ENCODE peak calls at places on chromosomes 11 and 22, in six cellular contexts. A is lung, X is skeletal muscle cell, S is body of pancreas, R is pancreas, F is A549. G is an unnamed sample.

GRCh38 chr11:45900916-45901617 is 6.0 kb downstream of the FREY1 start:
- DNase-seq in A (no peak), X (no peak), R (peak; percentile 75), F (no peak), S (peak; percentile 75), G (no peak)

GRCh38 chr22:32469799-32470212 is 4.8 kb upstream of the FBXO7 start:
- DNase-seq in X (peak; percentile 50), S (no peak), F (peak; percentile 60), A (no peak), R (no peak), G (peak; percentile 82)

GRCh38 chr11:29676993-29677392 is 339.8 kb downstream of the KCNA4 start:
- DNase-seq in F (no peak), X (no peak), R (no peak), A (no peak), S (no peak), G (no peak)

GRCh38 chr22:18032455-18033101 is 8.2 kb upstream of the MICAL3 start:
- DNase-seq in R (no peak), A (no peak), X (no peak), F (peak; percentile 48), S (no peak), G (no peak)

GRCh38 chr11:103988595-103988969 is 47.9 kb upstream of the DDI1 start:
- DNase-seq in S (no peak), X (no peak), R (no peak), A (no peak), F (no peak), G (no peak)

GRCh38 chr11:93389737-93390136 is 59.2 kb downstream of the DEUP1 start:
- DNase-seq in X (no peak), S (no peak), R (no peak), F (no peak), A (no peak), G (no peak)

GRCh38 chr11:33013706-33014105 is 2.0 kb upstream of the DEPDC7 start:
- DNase-seq in X (no peak), R (no peak), S (no peak), F (no peak), A (no peak), G (no peak)

GRCh38 chr11:15327786-15328231 is 213.1 kb downstream of the INSC start:
- DNase-seq in A (peak; percentile 35), X (peak; percentile 2), F (peak; percentile 39), R (peak; percentile 68), S (peak; percentile 59), G (peak; percentile 89)

GRCh38 chr22:17267661-17268330 is 48.6 kb upstream of the ADA2 start:
- DNase-seq in X (no peak), R (no peak), S (no peak), F (no peak), A (no peak), G (no peak)

GRCh38 chr11:70466596-70466995 is 68.3 kb downstream of the CTTN start:
- DNase-seq in F (no peak), A (no peak), S (no peak), X (no peak), R (no peak), G (no peak)

GRCh38 chr11:121086866-121087265 is 14.2 kb upstream of the TECTA start:
- DNase-seq in S (no peak), R (no peak), F (no peak), A (no peak), X (no peak), G (no peak)

GRCh38 chr11:121081320-121081719 is 19.7 kb upstream of the TECTA start:
- DNase-seq in X (no peak), F (no peak), R (no peak), S (no peak), A (no peak), G (no peak)

GRCh38 chr11:121082670-121083069 is 18.4 kb upstream of the TECTA start:
- DNase-seq in X (no peak), S (no peak), A (no peak), F (no peak), R (no peak), G (no peak)

GRCh38 chr11:121082219-121082618 is 18.8 kb upstream of the TECTA start:
- DNase-seq in F (no peak), X (no peak), R (no peak), S (no peak), A (no peak), G (no peak)
- H3K4me3 ChIP-seq in F (no peak overlapping the region), X (no peak overlapping the region), R (no peak overlapping the region), S (no peak overlapping the region), A (no peak overlapping the region), G (no peak overlapping the region)

GRCh38 chr11:2709429-2709828 is 9.6 kb upstream of the KCNQ1OT1 start:
- DNase-seq in F (no peak), S (no peak), R (no peak), X (peak; percentile 69), A (no peak), G (no peak)
- H3K4me3 ChIP-seq in F (no peak overlapping the region), S (no peak overlapping the region), R (no peak overlapping the region), X (peak overlapping the region; percentile 23), A (no peak overlapping the region), G (peak overlapping the region; percentile 28)

DNA sequence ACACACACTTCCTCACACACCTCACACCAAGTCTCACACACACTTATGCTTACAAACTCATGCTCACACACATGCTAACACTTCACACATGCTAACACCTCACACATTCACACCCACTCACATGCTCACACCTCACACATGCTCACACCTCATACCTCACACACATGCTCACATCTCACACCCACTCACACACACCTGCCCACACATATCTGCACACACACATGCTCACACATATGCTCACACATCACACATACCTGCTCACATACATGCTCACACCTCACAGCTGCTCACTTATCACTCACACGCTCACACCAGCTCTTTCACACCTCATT is 4.5 kb upstream of the MYBPC3 start:
- DNase-seq in A (no peak), F (no peak), X (no peak), S (no peak), R (no peak), G (no peak)
- H3K4me3 ChIP-seq in A (no peak overlapping the region), F (no peak overlapping the region), X (no peak overlapping the region), S (no peak overlapping the region), R (no peak overlapping the region), G (no peak overlapping the region)

DNA sequence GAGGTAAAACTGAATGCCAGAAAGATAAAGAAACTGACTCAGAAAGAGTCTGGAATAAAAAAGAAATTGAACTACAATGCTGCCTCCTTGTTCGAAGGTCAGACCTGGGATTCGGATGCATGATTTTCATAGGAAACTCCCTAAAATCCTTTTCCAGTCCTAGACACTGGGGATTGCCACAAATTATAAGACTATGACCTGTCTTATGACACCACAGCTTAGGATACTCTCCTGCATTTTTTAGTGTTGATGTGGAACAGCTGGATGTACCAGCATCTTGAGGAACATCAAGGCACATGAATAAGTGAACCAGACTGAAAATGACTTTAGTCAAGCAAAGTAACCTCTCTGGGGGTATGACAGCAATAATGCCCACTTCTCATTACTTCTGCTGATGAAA is 9.0 kb downstream of the KIRREL3 start:
- DNase-seq in X (no peak), A (no peak), R (no peak), S (no peak), F (peak; percentile 51), G (no peak)
- H3K4me3 ChIP-seq in X (no peak overlapping the region), A (no peak overlapping the region), R (no peak overlapping the region), S (no peak overlapping the region), F (no peak overlapping the region), G (no peak overlapping the region)

DNA sequence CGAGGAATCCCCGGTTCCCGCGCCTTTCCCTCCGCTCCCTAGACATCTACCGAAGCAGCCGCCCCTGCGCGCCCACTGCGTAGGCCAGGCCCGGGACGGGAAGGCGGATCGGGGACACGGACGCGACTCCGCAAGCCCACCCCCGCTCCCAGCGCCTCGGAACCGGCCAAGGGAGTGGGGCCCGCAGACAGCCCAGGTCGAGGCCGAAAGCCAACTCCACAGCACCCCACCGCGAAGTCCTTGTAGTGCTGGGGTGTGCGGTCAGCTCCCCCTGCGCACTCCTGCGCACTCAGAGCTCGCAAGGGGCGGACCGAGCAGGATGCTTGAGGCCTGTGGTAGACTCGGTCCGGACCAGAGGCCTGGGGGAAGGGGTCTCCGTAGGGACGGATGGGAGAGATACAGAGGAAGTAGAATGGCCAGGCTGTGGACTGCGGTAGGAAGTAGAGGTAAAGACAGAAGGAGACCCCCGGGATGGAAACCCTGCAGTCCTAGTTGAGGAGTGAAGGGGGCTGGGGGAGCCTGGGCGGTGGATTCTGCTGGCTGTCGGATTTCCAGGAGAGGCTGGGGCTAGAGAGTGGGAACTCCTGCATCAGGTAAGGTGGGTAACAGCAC is 547 bp upstream of the SCARF2 start:
- DNase-seq in R (peak; percentile 66), X (no peak), A (no peak), S (no peak), F (no peak), G (no peak)
- H3K4me3 ChIP-seq in R (no peak overlapping the region), X (peak overlapping the region; percentile 97), A (peak overlapping the region; percentile 10), S (no peak overlapping the region), F (no peak overlapping the region), G (peak overlapping the region; percentile 82)

DNA sequence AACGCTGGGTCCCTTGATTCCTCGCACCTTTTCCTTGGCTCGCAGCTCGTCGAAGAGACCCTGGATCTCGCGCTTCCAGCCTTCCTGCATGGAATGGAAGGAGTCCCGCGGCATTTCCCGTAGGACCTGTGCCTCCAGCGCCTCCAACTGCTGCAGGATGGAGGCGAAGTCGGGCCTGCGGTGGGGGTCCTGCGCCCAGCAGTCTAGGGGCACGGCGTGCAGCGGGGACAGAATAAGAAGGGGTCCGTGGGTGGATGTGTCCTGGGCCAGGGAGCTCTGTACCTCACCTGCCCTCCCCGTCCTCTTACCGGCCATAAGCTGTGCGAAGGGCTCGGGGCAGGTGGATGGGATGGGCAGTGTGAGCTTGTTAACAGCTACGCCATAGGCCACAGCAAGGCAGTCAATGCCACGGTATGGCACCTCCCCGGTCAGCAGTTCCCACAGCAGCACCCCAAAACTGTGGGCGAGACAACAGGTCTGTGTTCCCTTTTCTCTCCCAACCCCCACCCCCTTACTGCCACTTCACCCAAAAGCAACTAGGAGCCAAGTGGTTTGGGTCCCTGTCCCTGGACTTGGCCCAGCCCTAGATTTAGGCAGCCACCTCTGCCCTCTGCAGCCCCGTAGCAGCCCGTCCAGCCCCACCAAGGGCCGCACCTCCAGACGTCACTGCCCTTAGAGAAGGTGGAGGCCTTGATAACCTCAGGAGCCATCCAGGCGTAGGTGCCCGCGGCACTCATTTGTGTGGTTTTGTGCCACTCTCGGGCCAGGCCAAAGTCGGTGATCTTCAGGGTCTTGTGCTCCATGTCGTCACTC is 6.2 kb downstream of the MAP3K11 start:
- DNase-seq in R (no peak), S (no peak), F (no peak), A (no peak), X (no peak), G (no peak)
- H3K4me3 ChIP-seq in R (no peak overlapping the region), S (no peak overlapping the region), F (no peak overlapping the region), A (no peak overlapping the region), X (peak overlapping the region; percentile 35), G (peak overlapping the region; percentile 44)

GRCh38 chr22:44888491-44888941 is 121.3 kb downstream of the PHF21B start:
- DNase-seq in F (no peak), A (no peak), X (no peak), S (no peak), R (peak; percentile 50), G (no peak)
- H3K4me3 ChIP-seq in F (no peak overlapping the region), A (no peak overlapping the region), X (no peak overlapping the region), S (no peak overlapping the region), R (no peak overlapping the region), G (no peak overlapping the region)

G was measured in esophagus muscularis mucosa.